ENCODE peak calls at places on chromosomes 5 and 9, in six cellular contexts. J, X, T, E, K and Y are unnamed samples.

GRCh38 chr9:105676351-105676923 is 14.2 kb downstream of the TAL2 start:
- DNase-seq in X (peak), T (no peak), K (no peak), J (no peak), E (no peak), Y (no peak)

GRCh38 chr5:175321927-175322532 is 122.0 kb downstream of the DRD1 start:
- DNase-seq in T (peak), K (no peak), J (no peak), E (peak), X (peak), Y (peak)

GRCh38 chr9:5089737-5090136 is 95.7 kb downstream of the INSL6 start:
- DNase-seq in E (no peak), K (no peak), X (no peak), J (no peak), T (no peak), Y (no peak)

GRCh38 chr5:174717826-174718455 is 6.4 kb upstream of the MSX2 start:
- DNase-seq in K (no peak), X (no peak), T (no peak), J (no peak), E (no peak), Y (no peak)

GRCh38 chr5:71955718-71956117 is 151.6 kb upstream of the MAP1B start:
- DNase-seq in J (no peak), T (no peak), K (no peak), X (peak), E (no peak), Y (no peak)

GRCh38 chr5:175867587-175868347 is 3.6 kb upstream of the CPLX2 start:
- DNase-seq in E (no peak), X (peak), T (peak), K (peak), J (no peak), Y (peak)

GRCh38 chr9:117687532-117687931 is 16.7 kb upstream of the TLR4 start:
- DNase-seq in J (no peak), E (no peak), X (no peak), K (no peak), T (no peak), Y (no peak)

GRCh38 chr5:179801304-179802206 is 5.1 kb downstream of the MGAT4B start:
- DNase-seq in J (no peak), T (peak), K (peak), X (peak), E (no peak), Y (no peak)

GRCh38 chr9:77848428-77848827 is 183.2 kb downstream of the GNAQ start:
- DNase-seq in K (no peak), E (no peak), J (no peak), X (no peak), T (no peak), Y (no peak)

GRCh38 chr9:77848897-77849296 is 182.7 kb downstream of the GNAQ start:
- DNase-seq in K (no peak), J (no peak), T (no peak), E (no peak), X (no peak), Y (peak)

GRCh38 chr9:77844415-77844814 is 187.2 kb downstream of the GNAQ start:
- DNase-seq in J (no peak), E (no peak), X (no peak), K (no peak), T (no peak), Y (no peak)

GRCh38 chr9:77847626-77848025 is 184.0 kb downstream of the GNAQ start:
- DNase-seq in K (no peak), X (no peak), T (no peak), J (no peak), E (no peak), Y (no peak)

DNA sequence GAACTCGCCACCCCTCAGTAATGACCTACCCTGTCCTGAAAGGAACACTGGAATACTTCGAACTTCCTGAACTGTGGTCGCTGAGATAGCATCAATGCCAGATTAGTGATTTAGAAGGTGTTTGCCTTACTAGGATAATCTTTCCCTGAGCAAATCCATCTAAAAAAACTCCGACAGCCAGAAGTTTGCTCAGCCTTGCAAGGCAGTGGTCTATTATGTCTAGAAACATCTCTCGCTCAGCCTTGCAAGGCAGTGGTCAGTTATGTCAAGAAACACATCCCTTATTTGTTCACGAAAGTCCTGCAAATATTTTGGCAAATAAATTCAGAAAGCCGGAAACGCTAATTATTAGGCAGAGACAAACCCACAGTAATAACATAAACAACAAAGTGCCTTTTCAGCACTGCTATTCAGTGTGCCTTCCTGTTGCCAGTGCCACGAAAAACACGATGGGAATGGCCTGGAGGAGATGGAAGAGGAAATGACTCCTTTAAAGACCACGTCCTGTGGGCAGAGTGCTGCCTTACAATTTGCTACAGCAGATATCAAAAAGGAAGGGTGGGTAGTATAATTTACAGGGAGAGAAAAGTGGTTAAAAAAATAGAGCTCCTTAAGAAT is 184.5 kb downstream of the GNAQ start:
- DNase-seq in J (no peak), X (no peak), T (no peak), E (no peak), K (no peak), Y (no peak)
- TF ChIP-seq POLR2AphosphoS5 in J (no peak), X (no peak), T (no peak), E (no peak), K (no peak), Y (no peak)

DNA sequence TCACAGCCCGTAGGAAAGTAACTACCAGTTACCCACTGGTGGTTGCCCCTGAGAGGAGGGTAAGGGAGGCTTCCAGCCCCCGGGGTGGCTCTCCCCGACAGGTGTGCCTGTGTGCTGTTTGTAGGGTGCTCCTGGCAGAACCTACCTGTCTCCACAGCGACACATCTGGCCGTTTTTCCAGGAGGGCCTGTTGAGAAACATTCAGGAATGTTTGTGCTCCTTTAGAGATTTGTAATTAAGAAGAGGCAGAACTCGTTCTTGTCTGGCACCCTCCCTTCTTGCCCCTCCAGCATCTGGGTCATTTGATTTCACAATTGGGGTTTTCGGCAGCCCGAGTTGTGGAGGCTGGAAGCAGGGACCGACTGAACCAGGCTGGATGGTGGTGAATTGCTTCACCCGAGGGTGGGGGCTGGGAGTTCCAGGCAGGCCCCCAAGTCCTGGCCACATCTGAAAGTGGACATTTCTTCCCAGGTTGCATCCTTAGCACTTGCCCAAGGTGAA is 74.2 kb downstream of the WWC1 start:
- DNase-seq in E (no peak), K (no peak), X (no peak), J (no peak), T (peak), Y (no peak)
- TF ChIP-seq CTCF in E (peak), K (no peak), X (no peak), J (no peak), T (peak), Y (no peak)

GRCh38 chr9:86303316-86303975 is 21.1 kb upstream of the ISCA1 start:
- DNase-seq in J (no peak), E (no peak), K (no peak), X (peak), T (no peak), Y (no peak)
- TF ChIP-seq GABPA in J (no peak), E (no peak), K (no peak), X (no peak), T (no peak), Y (no peak)

DNA sequence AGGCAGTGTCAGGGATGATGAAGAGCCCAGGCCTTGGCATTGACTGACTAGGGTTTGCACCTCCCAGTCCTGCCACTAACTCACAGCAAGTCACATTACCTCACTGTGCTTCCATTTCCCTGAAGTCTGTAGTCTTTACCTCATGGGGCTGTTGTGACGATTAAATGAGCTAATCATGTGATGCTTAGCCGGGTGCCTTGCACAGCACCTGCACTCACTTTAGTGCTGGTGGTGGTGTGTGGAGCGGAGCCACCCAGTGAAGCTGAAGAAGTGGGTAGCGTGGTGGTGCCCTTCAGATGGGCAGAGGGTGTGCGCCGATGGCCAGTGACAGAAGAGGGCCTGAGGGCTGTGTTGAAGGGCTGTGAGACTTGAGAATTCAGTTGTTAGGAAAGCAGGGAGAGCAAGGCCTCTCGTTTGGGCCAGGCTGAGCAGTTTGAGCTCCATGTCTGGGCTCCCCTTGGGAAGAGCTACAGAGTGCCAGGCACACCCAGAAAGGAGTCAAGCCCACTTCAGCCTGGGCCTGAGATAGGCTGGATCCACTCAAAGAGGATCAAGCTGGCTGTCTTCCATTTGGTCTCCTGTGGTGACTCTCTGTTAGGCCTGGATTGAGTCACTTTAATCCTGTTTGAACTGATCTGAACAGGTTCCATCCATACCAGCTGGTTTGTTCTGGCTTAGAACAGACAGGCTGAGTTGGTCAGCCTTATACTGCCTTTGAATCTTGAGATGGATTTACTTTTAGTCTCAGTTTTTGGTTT is 42.5 kb downstream of the RALGPS1 start:
- DNase-seq in T (no peak), K (no peak), J (no peak), X (peak), E (no peak), Y (no peak)
- TF ChIP-seq POLR2AphosphoS5 in T (no peak), K (no peak), J (no peak), X (no peak), E (no peak), Y (no peak)

GRCh38 chr5:150042459-150042858 is 41.9 kb downstream of the HMGXB3 start:
- DNase-seq in X (no peak), J (no peak), T (no peak), E (no peak), K (no peak), Y (no peak)
- TF ChIP-seq CTCF in X (no peak), J (no peak), T (no peak), E (no peak), K (no peak), Y (no peak)